ENCODE peak calls at places on chromosomes 5 and 9, in ten cellular contexts. B is adrenal gland, R is stomach, E is tibial nerve, M is uterus, A is right lobe of liver, S is HCT116, C is spleen, Z is endothelial cell of umbilical vein, F is GM12892. Q is an unnamed sample.

GRCh38 chr5:6758201-6758600 is 45.0 kb downstream of the TENT4A start:
- DNase-seq in A (no peak), E (no peak), B (no peak), M (no peak), Z (no peak), R (no peak), S (no peak), C (no peak), F (no peak), Q (no peak)

GRCh38 chr9:6232546-6232945 is 16.9 kb downstream of the IL33 start:
- DNase-seq in B (no peak), A (no peak), F (no peak), M (no peak), S (no peak), E (no peak), Z (no peak), R (no peak), C (no peak), Q (no peak)

GRCh38 chr5:89954901-89955300 is 454.7 kb downstream of the CETN3 start:
- DNase-seq in B (no peak), Z (no peak), A (no peak), R (no peak), C (no peak), M (no peak), E (no peak), F (no peak), S (no peak), Q (no peak)

GRCh38 chr5:150544606-150545219 is 36.8 kb downstream of the NDST1 start:
- DNase-seq in F (peak), Z (peak), A (peak), M (peak), E (peak), B (peak), C (peak), R (peak), S (peak), Q (peak)

GRCh38 chr5:150780180-150780692 is 1.7 kb downstream of the SMIM3 start:
- DNase-seq in C (no peak), F (no peak), E (no peak), Z (no peak), A (no peak), M (peak), B (peak), S (no peak), R (peak), Q (peak)

GRCh38 chr9:122464633-122465567 is 12.8 kb downstream of the OR1J1 start:
- DNase-seq in A (peak), F (peak), Z (peak), M (peak), S (peak), R (peak), B (peak), E (peak), C (peak), Q (peak)

GRCh38 chr9:77589046-77589795 is 58.9 kb downstream of the GNA14 start:
- DNase-seq in C (no peak), M (no peak), B (no peak), Z (no peak), A (no peak), F (no peak), S (no peak), E (no peak), R (peak), Q (no peak)

GRCh38 chr9:112380102-112380581 is at the start of gene HSDL2:
- DNase-seq in M (no peak), S (no peak), A (no peak), F (no peak), Z (no peak), E (peak), B (no peak), R (peak), C (no peak), Q (no peak)

GRCh38 chr5:168424506-168425298 is 61.6 kb upstream of the RARS1 start:
- DNase-seq in M (no peak), R (no peak), E (no peak), B (no peak), F (no peak), S (no peak), A (no peak), C (no peak), Z (no peak), Q (no peak)

GRCh38 chr5:14447958-14448881 is 133.4 kb upstream of the OTULINL start:
- DNase-seq in S (no peak), F (no peak), C (no peak), E (no peak), M (no peak), R (no peak), A (no peak), Z (peak), B (no peak), Q (peak)

GRCh38 chr5:436641-436975 is 6.4 kb upstream of the EXOC3 start:
- DNase-seq in S (no peak), R (no peak), M (no peak), F (no peak), E (no peak), B (no peak), Z (no peak), A (no peak), C (no peak), Q (no peak)

GRCh38 chr5:439181-439580 is 3.8 kb upstream of the EXOC3 start:
- DNase-seq in E (no peak), M (no peak), A (peak), F (no peak), Z (no peak), B (no peak), R (no peak), C (peak), S (no peak), Q (no peak)

GRCh38 chr5:435961-436640 is 6.9 kb upstream of the EXOC3 start:
- DNase-seq in F (no peak), M (no peak), E (no peak), R (no peak), B (no peak), A (no peak), Z (peak), S (no peak), C (peak), Q (no peak)

GRCh38 chr5:438481-438981 is 4.4 kb upstream of the EXOC3 start:
- DNase-seq in Z (no peak), A (peak), S (no peak), B (no peak), F (no peak), C (peak), E (no peak), M (no peak), R (no peak), Q (no peak)

GRCh38 chr5:437281-437771 is 5.7 kb upstream of the EXOC3 start:
- DNase-seq in M (no peak), C (peak), A (no peak), F (no peak), R (no peak), S (no peak), Z (no peak), B (no peak), E (no peak), Q (no peak)
- TF ChIP-seq POLR2A in M (no peak), C (no peak), A (no peak), F (peak), R (no peak), S (no peak), Z (no peak), B (no peak), E (no peak), Q (no peak)

GRCh38 chr9:127058645-127059021 is 63.8 kb downstream of the ANGPTL2 start:
- DNase-seq in B (no peak), S (no peak), C (no peak), A (no peak), R (no peak), F (no peak), M (no peak), E (no peak), Z (peak), Q (no peak)
- TF ChIP-seq POLR2A in B (no peak), S (no peak), C (no peak), A (no peak), R (no peak), F (no peak), M (no peak), E (no peak), Z (no peak), Q (no peak)

DNA sequence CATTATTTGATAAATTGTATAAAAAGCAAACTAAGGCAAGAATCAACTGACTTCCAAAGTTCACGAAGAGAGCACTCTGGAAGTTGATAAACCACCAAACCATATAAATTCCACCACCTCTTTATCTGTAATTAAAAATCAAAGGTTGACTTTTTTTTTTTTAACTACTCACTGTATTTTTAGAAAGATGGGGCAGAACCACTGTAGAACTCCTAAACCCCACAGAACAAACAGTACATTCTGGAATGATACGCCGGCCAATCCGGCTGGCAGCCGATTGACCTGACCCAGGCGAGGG is 435 bp upstream of the CCNG1 start:
- DNase-seq in F (no peak), E (no peak), M (no peak), A (no peak), C (no peak), S (no peak), Z (no peak), B (no peak), R (no peak), Q (no peak)
- TF ChIP-seq POLR2A in F (peak), E (no peak), M (no peak), A (no peak), C (no peak), S (peak), Z (no peak), B (no peak), R (no peak), Q (no peak)

DNA sequence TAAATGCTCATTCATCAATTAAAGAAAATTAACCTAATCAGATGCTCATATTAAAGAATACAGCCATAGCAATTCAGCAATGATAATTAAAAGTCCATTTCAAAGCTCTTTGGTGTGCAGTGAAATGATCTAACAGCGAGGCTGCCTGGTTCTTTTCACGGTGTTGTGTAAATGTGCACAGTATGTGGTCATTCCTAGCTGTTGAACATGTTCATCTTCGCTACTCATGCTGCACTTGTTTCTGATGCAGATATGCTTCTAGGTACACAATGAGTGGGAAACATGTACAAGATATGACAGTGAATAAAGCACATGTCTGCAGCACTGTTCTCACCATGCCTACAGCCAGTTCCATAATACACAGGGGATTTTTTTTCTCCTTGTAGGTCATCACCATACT is 163.5 kb downstream of the NR2F1-AS1 start:
- DNase-seq in C (no peak), M (no peak), R (no peak), S (no peak), F (no peak), E (no peak), Z (no peak), A (no peak), B (no peak), Q (no peak)
- TF ChIP-seq POLR2A in C (no peak), M (no peak), R (no peak), S (no peak), F (no peak), E (no peak), Z (no peak), A (no peak), B (no peak), Q (no peak)

GRCh38 chr5:135973323-135974018 is 18.7 kb upstream of the LECT2 start:
- DNase-seq in A (peak), R (no peak), C (no peak), E (no peak), M (no peak), S (no peak), Z (no peak), B (no peak), F (no peak), Q (no peak)
- TF ChIP-seq POLR2A in A (no peak), R (no peak), C (no peak), E (no peak), M (no peak), S (no peak), Z (no peak), B (no peak), F (no peak), Q (no peak)

GRCh38 chr5:146291421-146292074 is 47.1 kb upstream of the POU4F3 start:
- DNase-seq in Z (peak), R (no peak), A (no peak), C (no peak), E (no peak), M (no peak), B (no peak), F (peak), S (peak), Q (no peak)

GRCh38 chr5:146296245-146296644 is 42.4 kb upstream of the POU4F3 start:
- DNase-seq in A (no peak), F (no peak), M (no peak), E (no peak), C (no peak), Z (no peak), B (no peak), S (no peak), R (no peak), Q (no peak)

GRCh38 chr5:146290318-146290717 is 48.3 kb upstream of the POU4F3 start:
- DNase-seq in B (no peak), S (no peak), C (no peak), M (no peak), F (no peak), R (no peak), E (no peak), A (no peak), Z (no peak), Q (no peak)
- TF ChIP-seq POLR2A in B (no peak), S (no peak), C (no peak), M (no peak), F (no peak), R (no peak), E (no peak), A (no peak), Z (no peak), Q (no peak)

GRCh38 chr9:72309366-72310133 is 55.5 kb downstream of the ZFAND5 start:
- DNase-seq in A (no peak), E (no peak), C (no peak), B (peak), R (no peak), F (no peak), S (no peak), Z (no peak), M (no peak), Q (no peak)

GRCh38 chr9:72304538-72304937 is 60.5 kb downstream of the ZFAND5 start:
- DNase-seq in R (no peak), C (no peak), B (no peak), S (no peak), E (no peak), A (no peak), M (no peak), F (no peak), Z (no peak), Q (no peak)

GRCh38 chr9:72300884-72301283 is 64.1 kb downstream of the ZFAND5 start:
- DNase-seq in F (no peak), E (no peak), Z (no peak), C (no peak), R (no peak), M (no peak), B (no peak), S (no peak), A (no peak), Q (no peak)

GRCh38 chr9:72306771-72307170 is 58.2 kb downstream of the ZFAND5 start:
- DNase-seq in Z (no peak), S (no peak), R (no peak), A (no peak), M (no peak), E (no peak), F (no peak), C (no peak), B (no peak), Q (no peak)

DNA sequence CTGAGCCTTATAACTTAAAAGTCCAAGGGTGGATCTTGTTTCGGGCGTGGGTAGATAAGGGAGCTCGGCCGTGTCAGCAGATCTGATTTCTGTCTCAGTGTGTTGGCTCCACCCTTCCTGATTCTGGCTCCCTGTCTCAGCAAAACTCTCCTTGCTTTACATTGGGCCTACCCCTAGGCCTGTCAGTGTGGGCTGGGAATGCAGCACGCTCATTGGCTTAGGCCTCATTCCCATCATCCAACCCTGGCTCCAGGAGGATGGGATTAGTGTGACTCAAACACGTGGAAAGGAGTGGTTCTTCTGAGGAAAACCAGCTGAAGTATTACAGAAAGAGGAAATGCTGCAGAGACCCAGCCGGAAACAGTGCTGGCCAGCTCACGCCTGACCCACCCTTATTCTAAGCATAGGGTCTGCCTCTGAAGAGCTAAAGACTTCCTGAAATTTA is 59.9 kb downstream of the ZFAND5 start:
- DNase-seq in B (peak), Z (peak), S (peak), M (peak), C (peak), E (no peak), R (peak), A (peak), F (peak), Q (peak)
- TF ChIP-seq POLR2A in B (no peak), Z (peak), S (peak), M (peak), C (no peak), E (peak), R (peak), A (peak), F (no peak), Q (peak)

DNA sequence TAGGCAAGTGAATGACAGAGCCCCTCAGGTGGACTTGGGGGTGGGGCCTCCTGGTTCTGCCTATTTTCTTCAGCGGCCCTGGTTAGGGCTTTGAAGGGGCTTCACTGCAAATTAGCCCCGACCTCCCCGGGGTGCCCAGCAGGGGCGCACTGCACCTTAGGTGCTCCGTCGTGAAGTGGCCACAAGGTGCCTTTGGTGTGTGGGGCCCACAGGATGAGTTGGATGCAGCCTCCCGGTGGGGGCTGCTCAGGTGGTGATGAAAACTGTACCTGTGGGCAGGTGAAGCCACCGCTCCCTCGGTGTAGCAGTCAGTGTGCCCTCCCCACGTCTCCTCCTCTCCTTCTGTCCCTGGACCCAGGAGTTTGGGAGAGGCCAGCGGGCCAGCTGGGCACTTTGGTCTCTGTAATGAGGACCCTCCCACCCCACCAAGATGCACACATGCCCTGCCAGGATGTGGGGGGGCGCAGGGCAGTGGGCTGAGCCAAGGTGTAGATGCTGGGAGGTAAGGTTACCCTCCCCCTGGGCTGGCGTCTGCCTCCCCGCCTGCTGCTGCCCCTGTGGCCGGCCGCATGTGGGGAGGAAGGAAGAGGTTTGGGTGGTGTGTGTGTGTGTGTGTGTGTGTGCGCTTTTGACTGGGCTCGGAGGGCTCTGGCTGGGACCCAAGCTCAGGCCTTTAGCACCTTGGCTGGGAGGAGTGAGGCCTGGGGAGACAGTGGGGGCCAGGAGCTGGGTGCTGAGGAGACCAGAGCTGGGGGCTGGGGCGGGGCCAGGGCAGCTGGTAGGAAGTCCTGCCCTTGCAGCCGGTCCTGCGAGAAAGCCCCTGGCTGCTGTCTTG is 55.6 kb downstream of the RXRA start:
- DNase-seq in S (no peak), C (peak), F (no peak), R (no peak), A (no peak), E (no peak), Z (peak), B (no peak), M (no peak), Q (no peak)
- TF ChIP-seq POLR2A in S (no peak), C (no peak), F (no peak), R (no peak), A (no peak), E (no peak), Z (no peak), B (no peak), M (no peak), Q (no peak)

Q was measured in ovary.